ENCODE peak calls at places on chromosomes 3 and 15, in four cellular contexts. T is endothelial cell of umbilical vein, A is neural progenitor cell, F is Karpas-422. Z is an unnamed sample.

GRCh38 chr3:101890716-101891115 is 41.4 kb downstream of the NFKBIZ start:
- DNase-seq in F (no peak), A (no peak), T (peak), Z (no peak)

GRCh38 chr3:150253622-150254021 is 154.5 kb upstream of the TSC22D2 start:
- DNase-seq in F (no peak), T (peak), A (no peak), Z (no peak)

GRCh38 chr15:80530737-80531365 is 126.7 kb downstream of the ARNT2 start:
- DNase-seq in F (no peak), A (no peak), T (no peak), Z (no peak)

GRCh38 chr15:33007295-33007855 is 187.1 kb downstream of the FMN1 start:
- DNase-seq in T (peak), A (peak), F (no peak), Z (no peak)

GRCh38 chr15:58146734-58147133 is 8.6 kb downstream of the AQP9 start:
- DNase-seq in T (no peak), A (no peak), F (no peak), Z (no peak)

GRCh38 chr3:14142567-14143270 is 17.9 kb downstream of the TMEM43 start:
- DNase-seq in T (no peak), F (no peak), A (no peak), Z (no peak)

GRCh38 chr15:82680200-82681102 is 29.2 kb downstream of the AP3B2 start:
- DNase-seq in F (no peak), A (peak), T (no peak), Z (peak)

GRCh38 chr3:35724106-35724505 is 84.8 kb downstream of the ARPP21 start:
- DNase-seq in T (no peak), A (no peak), F (no peak), Z (no peak)

GRCh38 chr3:51777985-51778384 is 1.1 kb downstream of the IQCF6 start:
- DNase-seq in F (no peak), T (no peak), A (no peak), Z (no peak)

GRCh38 chr3:53150247-53151085 is 10.5 kb upstream of the PRKCD start:
- DNase-seq in A (no peak), T (no peak), F (no peak), Z (no peak)

GRCh38 chr3:14434105-14434504 is 31.7 kb downstream of the SLC6A6 start:
- DNase-seq in A (no peak), F (no peak), T (peak), Z (no peak)

GRCh38 chr3:71478568-71478967 is 105.0 kb downstream of the FOXP1 start:
- DNase-seq in A (no peak), T (no peak), F (no peak), Z (no peak)

GRCh38 chr3:54916722-54917121 is 11.1 kb downstream of the LRTM1 start:
- DNase-seq in F (no peak), T (no peak), A (no peak), Z (no peak)

GRCh38 chr3:159583662-159584061 is 405.0 kb upstream of the IL12A start:
- DNase-seq in T (no peak), F (no peak), A (peak), Z (no peak)

GRCh38 chr15:90266485-90266884 is 1.0 kb downstream of the NGRN start:
- DNase-seq in T (no peak), A (no peak), F (peak), Z (peak)

GRCh38 chr3:183907176-183907575 is 22.5 kb upstream of the PARL start:
- DNase-seq in A (no peak), T (no peak), F (no peak), Z (no peak)

GRCh38 chr3:55770077-55770476 is 283.0 kb upstream of the WNT5A start:
- DNase-seq in F (no peak), A (no peak), T (no peak), Z (no peak)

GRCh38 chr15:76996526-76997401 is 1.8 kb downstream of the PSTPIP1 start:
- DNase-seq in T (peak), F (no peak), A (no peak), Z (no peak)

GRCh38 chr3:138049157-138049919 is 39.4 kb downstream of the CLDN18 start:
- DNase-seq in F (no peak), T (no peak), A (peak), Z (no peak)

GRCh38 chr3:37855363-37855970 is 6.2 kb upstream of the CTDSPL start:
- DNase-seq in F (peak), A (peak), T (peak), Z (peak)

GRCh38 chr3:37956353-37957184 is 34.0 kb upstream of the VILL start:
- DNase-seq in A (no peak), F (no peak), T (peak), Z (no peak)

GRCh38 chr3:13537926-13538325 is 11.0 kb upstream of the FBLN2 start:
- DNase-seq in T (no peak), F (no peak), A (no peak), Z (no peak)

GRCh38 chr3:18890459-18890858 is 257.9 kb upstream of the KCNH8 start:
- DNase-seq in T (no peak), F (no peak), A (no peak), Z (no peak)

GRCh38 chr15:84833447-84833846 is 16.3 kb downstream of the ALPK3 start:
- DNase-seq in T (peak), A (no peak), F (no peak), Z (no peak)

GRCh38 chr15:39598958-39599845 is 18.3 kb downstream of the THBS1 start:
- DNase-seq in T (peak), A (no peak), F (no peak), Z (no peak)

GRCh38 chr3:119589087-119589773 is 8.5 kb upstream of the PLA1A start:
- DNase-seq in T (no peak), A (peak), F (no peak), Z (no peak)

GRCh38 chr15:97909291-97909891 is 51.1 kb upstream of the ARRDC4 start:
- DNase-seq in A (peak), F (peak), T (peak), Z (peak)

GRCh38 chr3:195859061-195859845 is 47.5 kb upstream of the MUC4 start:
- DNase-seq in T (peak), A (peak), F (peak), Z (peak)

GRCh38 chr3:55826097-55826496 is 339.0 kb upstream of the WNT5A start:
- DNase-seq in T (no peak), F (no peak), A (no peak), Z (no peak)

GRCh38 chr3:66661628-66662027 is 160.8 kb upstream of the LRIG1 start:
- DNase-seq in T (no peak), A (no peak), F (no peak), Z (no peak)

GRCh38 chr3:168933614-168934013 is 729.9 kb downstream of the MECOM start:
- DNase-seq in T (no peak), A (no peak), F (no peak), Z (no peak)

GRCh38 chr3:133570139-133570936 is 3.1 kb upstream of the CDV3 start:
- DNase-seq in A (peak), T (peak), F (no peak), Z (no peak)

GRCh38 chr3:135261916-135262315 is 466.9 kb downstream of the EPHB1 start:
- DNase-seq in A (no peak), F (no peak), T (no peak), Z (no peak)

GRCh38 chr3:135258916-135259315 is 463.9 kb downstream of the EPHB1 start:
- DNase-seq in F (no peak), T (no peak), A (no peak), Z (no peak)

GRCh38 chr3:135262441-135262840 is 467.4 kb downstream of the EPHB1 start:
- DNase-seq in T (no peak), F (no peak), A (no peak), Z (no peak)

GRCh38 chr3:135261214-135261775 is 466.2 kb downstream of the EPHB1 start:
- DNase-seq in T (no peak), A (no peak), F (no peak), Z (no peak)

GRCh38 chr3:135260025-135260424 is 465.0 kb downstream of the EPHB1 start:
- DNase-seq in F (no peak), A (peak), T (no peak), Z (no peak)
- H3K9ac ChIP-seq in F (no peak), A (no peak), T (no peak), Z (no peak)

DNA sequence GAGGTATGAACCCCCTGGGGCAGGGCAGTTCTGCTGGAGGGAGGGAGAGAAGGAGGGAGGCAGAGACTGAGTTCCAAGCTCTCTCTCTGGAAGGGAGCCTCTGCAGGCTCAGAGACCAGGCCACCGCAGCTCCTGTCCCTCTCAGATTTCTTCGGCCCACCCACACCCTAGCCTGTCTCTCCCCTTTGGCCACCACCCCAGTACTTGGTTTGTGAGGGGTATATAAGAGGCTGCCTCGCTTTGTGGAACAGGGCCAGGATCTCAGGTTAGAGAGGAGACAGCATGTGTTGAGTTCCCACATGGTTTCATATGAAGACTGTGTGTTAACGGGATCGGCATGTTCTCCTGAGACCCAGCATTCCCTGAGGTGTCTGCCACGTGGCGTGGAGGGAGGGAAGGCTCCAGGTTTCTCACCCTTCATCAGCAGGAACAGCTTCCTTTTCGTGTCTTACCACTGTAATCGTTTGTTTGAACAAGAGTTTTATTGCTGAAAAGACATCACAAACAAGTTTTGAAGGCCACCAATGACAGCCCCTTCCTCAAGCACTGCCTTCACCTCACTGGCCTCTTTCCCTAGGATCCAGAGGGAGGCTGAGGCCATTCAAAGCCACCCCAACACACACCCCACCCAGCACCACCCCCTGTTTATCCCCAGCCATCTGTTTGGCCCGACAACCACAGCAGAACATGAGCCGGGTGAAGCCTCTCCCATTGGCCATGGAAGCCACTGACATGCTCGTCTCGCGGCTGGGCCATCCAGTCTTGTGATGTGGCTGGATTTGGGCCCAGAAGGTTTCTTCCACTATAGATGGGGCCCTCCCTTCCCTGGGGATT is 9.8 kb downstream of the BHLHE40 start:
- DNase-seq in A (no peak), T (no peak), F (no peak), Z (no peak)
- H3K9ac ChIP-seq in A (no peak), T (no peak), F (no peak), Z (no peak)

GRCh38 chr3:115099115-115099884 is 47.8 kb downstream of the ZBTB20 start:
- DNase-seq in F (no peak), A (no peak), T (peak), Z (no peak)
- H3K9ac ChIP-seq in F (no peak), A (no peak), T (no peak), Z (no peak)

GRCh38 chr15:78880242-78880533 is 7.5 kb downstream of the MORF4L1 start:
- DNase-seq in A (no peak), T (no peak), F (no peak), Z (no peak)
- H3K9ac ChIP-seq in A (no peak), T (no peak), F (no peak), Z (no peak)

Z was measured in MM.1S.